ENCODE peak calls at places on chromosomes 12 and 14, in eight cellular contexts. D is astrocyte; H is stimulated activated CD4-positive, alpha-beta T cell treated with anti-CD3 and anti-CD28 coated beads, Interleukin-2, amount 100 ng/mL, for 48 hours; S is HTR-8/SVneo; O is renal cortical epithelial cell; I is GM23248; A is GM03348; L is HT1080. G is an unnamed sample.

GRCh38 chr12:44720265-44720664 is 155.8 kb downstream of the NELL2 start:
- DNase-seq in D (no peak), A (no peak), I (no peak), S (no peak), L (no peak), H (no peak), O (no peak), G (no peak)

GRCh38 chr12:47822863-47823262 is 3.2 kb upstream of the HDAC7 start:
- DNase-seq in S (no peak), H (no peak), O (no peak), I (no peak), D (no peak), L (no peak), A (no peak), G (no peak)

GRCh38 chr12:3684449-3685051 is 68.4 kb downstream of the CRACR2A start:
- DNase-seq in S (no peak), L (no peak), O (no peak), I (no peak), D (no peak), A (no peak), H (no peak), G (no peak)

GRCh38 chr14:33682746-33683145 is 268.1 kb downstream of the EGLN3 start:
- DNase-seq in S (no peak), H (no peak), A (peak), D (peak), O (peak), L (no peak), I (peak), G (peak)

GRCh38 chr14:64095620-64096019 is 198.6 kb downstream of the ESR2 start:
- DNase-seq in S (no peak), I (peak), H (peak), O (no peak), D (peak), L (no peak), A (peak), G (no peak)

GRCh38 chr12:72077111-72077820 is 138.6 kb downstream of the TPH2 start:
- DNase-seq in I (no peak), L (peak), O (no peak), S (no peak), A (no peak), H (no peak), D (no peak), G (no peak)

GRCh38 chr12:6434205-6435180 is 10.3 kb upstream of the CD27 start:
- DNase-seq in D (no peak), H (no peak), A (no peak), O (no peak), L (no peak), S (no peak), I (no peak), G (no peak)

GRCh38 chr14:96574171-96574632 is 72.0 kb downstream of the PAPOLA start:
- DNase-seq in A (peak), H (no peak), O (peak), L (no peak), D (no peak), I (no peak), S (no peak), G (no peak)

GRCh38 chr12:96472384-96472783 is 17.0 kb upstream of the CFAP54 start:
- DNase-seq in O (peak), A (no peak), H (no peak), L (no peak), S (no peak), D (no peak), I (peak), G (no peak)

GRCh38 chr12:24719293-24719721 is 229.6 kb downstream of the BCAT1 start:
- DNase-seq in O (peak), H (peak), S (no peak), D (peak), L (peak), I (peak), A (no peak), G (no peak)

GRCh38 chr14:44639986-44640385 is 132.9 kb upstream of the FSCB start:
- DNase-seq in L (no peak), H (no peak), D (no peak), S (no peak), I (no peak), A (no peak), O (no peak), G (no peak)

GRCh38 chr12:8483081-8483479 is 27.3 kb downstream of the CLEC6A start:
- DNase-seq in I (no peak), H (no peak), D (no peak), A (no peak), S (no peak), O (no peak), L (no peak), G (no peak)

GRCh38 chr12:123905319-123905925 is 67.2 kb downstream of the CCDC92 start:
- DNase-seq in I (peak), D (peak), H (peak), S (peak), L (peak), O (peak), A (peak), G (peak)

GRCh38 chr12:81683881-81684280 is 75.3 kb downstream of the PPFIA2 start:
- DNase-seq in S (no peak), H (no peak), L (no peak), I (no peak), O (peak), A (no peak), D (no peak), G (no peak)

GRCh38 chr12:81080431-81080983 is 2.6 kb downstream of the ACSS3 start:
- DNase-seq in L (no peak), D (peak), O (no peak), I (no peak), S (no peak), A (no peak), H (no peak), G (no peak)

GRCh38 chr12:132771126-132771838 is 9.7 kb upstream of the ANKLE2 start:
- DNase-seq in H (no peak), L (no peak), A (peak), D (no peak), S (no peak), O (no peak), I (peak), G (no peak)

GRCh38 chr12:121536058-121536928 is 44.5 kb downstream of the KDM2B start:
- DNase-seq in D (peak), S (peak), O (peak), L (no peak), H (peak), I (peak), A (peak), G (peak)

GRCh38 chr14:58061581-58061980 is 90.4 kb downstream of the ARMH4 start:
- DNase-seq in H (no peak), O (no peak), D (no peak), A (no peak), S (no peak), L (no peak), I (no peak), G (no peak)

GRCh38 chr14:50452979-50453705 is 56.5 kb upstream of the CDKL1 start:
- DNase-seq in O (peak), S (no peak), D (peak), H (no peak), A (peak), I (peak), L (peak), G (peak)

GRCh38 chr14:69712637-69713088 is 54.3 kb upstream of the SRSF5 start:
- DNase-seq in H (no peak), O (no peak), L (no peak), A (no peak), S (no peak), D (no peak), I (no peak), G (no peak)

G was measured in AG04450.